ENCODE peak calls at places on chromosomes 4 and X, in six cellular contexts. T is fibroblast of lung, H is AG04450, R is neural progenitor cell, X is suprapubic skin, Z is ovary. B is an unnamed sample.

GRCh38 chr4:55381502-55381901 is 14.3 kb upstream of the TMEM165 start:
- DNase-seq in T (no peak), R (no peak), X (no peak), Z (no peak), H (no peak), B (no peak)

GRCh38 chr4:38145033-38145673 is 185.0 kb downstream of the PTTG2 start:
- DNase-seq in Z (no peak), H (no peak), X (peak), R (no peak), T (no peak), B (no peak)

GRCh38 chr4:109701566-109702399 is 1.5 kb downstream of the CASP6 start:
- DNase-seq in Z (no peak), R (peak), T (no peak), X (no peak), H (no peak), B (peak)

GRCh38 chr4:127734976-127735375 is 4.8 kb downstream of the SLC25A31 start:
- DNase-seq in T (no peak), R (no peak), H (no peak), Z (no peak), X (no peak), B (no peak)

GRCh38 chrX:134484039-134484438 is 24.1 kb downstream of the HPRT1 start:
- DNase-seq in X (no peak), R (peak), H (no peak), T (peak), Z (no peak), B (peak)

GRCh38 chr4:101621120-101621519 is 169.4 kb upstream of the BANK1 start:
- DNase-seq in Z (no peak), R (no peak), T (peak), X (no peak), H (no peak), B (no peak)

GRCh38 chrX:69229436-69229835 is 64.2 kb upstream of the PJA1 start:
- DNase-seq in H (peak), T (peak), Z (no peak), R (no peak), X (no peak), B (no peak)

GRCh38 chr4:52052475-52052780 is 1.3 kb downstream of the SPATA18 start:
- DNase-seq in H (no peak), R (no peak), Z (no peak), X (no peak), T (peak), B (peak)

GRCh38 chrX:43882294-43882681 is at the start of gene MAOB:
- DNase-seq in Z (peak), X (no peak), H (no peak), R (peak), T (peak), B (peak)

GRCh38 chrX:103685396-103685795 is 1.1 kb downstream of the MORF4L2 start:
- DNase-seq in H (no peak), X (no peak), T (no peak), R (no peak), Z (no peak), B (no peak)

GRCh38 chr4:40648141-40648540 is 18.5 kb upstream of the RBM47 start:
- DNase-seq in Z (no peak), H (no peak), T (no peak), X (no peak), R (no peak), B (no peak)

GRCh38 chr4:87465739-87466366 is 43.5 kb downstream of the NUDT9 start:
- DNase-seq in X (no peak), H (peak), Z (no peak), T (peak), R (peak), B (peak)

GRCh38 chr4:6200922-6201362 is 593 bp upstream of the JAKMIP1 start:
- DNase-seq in H (no peak), Z (no peak), X (no peak), R (no peak), T (no peak), B (no peak)

GRCh38 chr4:11931266-11931665 is 502.6 kb upstream of the HS3ST1 start:
- DNase-seq in R (no peak), T (no peak), Z (no peak), X (no peak), H (no peak), B (no peak)

GRCh38 chrX:48938721-48939416 is 18.5 kb downstream of the OTUD5 start:
- DNase-seq in X (no peak), Z (no peak), T (no peak), H (no peak), R (no peak), B (no peak)

GRCh38 chrX:97616883-97617510 is 733.3 kb downstream of the RPA4 start:
- DNase-seq in Z (no peak), T (peak), X (no peak), R (no peak), H (peak), B (no peak)

GRCh38 chr4:67575232-67575888 is 16.8 kb downstream of the STAP1 start:
- DNase-seq in H (no peak), R (no peak), X (no peak), Z (no peak), T (no peak), B (peak)

GRCh38 chr4:111671756-111672155 is 473.5 kb upstream of the FAM241A start:
- DNase-seq in R (no peak), Z (no peak), T (no peak), H (no peak), X (no peak), B (no peak)

GRCh38 chr4:145773581-145774234 is 93.8 kb downstream of the C4orf51 start:
- DNase-seq in H (no peak), T (peak), X (no peak), Z (no peak), R (no peak), B (no peak)

GRCh38 chr4:17805580-17805979 is 5.0 kb downstream of the DCAF16 start:
- DNase-seq in X (no peak), R (no peak), Z (no peak), H (no peak), T (no peak), B (no peak)

GRCh38 chr4:159669094-159669493 is 566.2 kb downstream of the RAPGEF2 start:
- DNase-seq in Z (no peak), T (no peak), X (no peak), R (no peak), H (no peak), B (no peak)

DNA sequence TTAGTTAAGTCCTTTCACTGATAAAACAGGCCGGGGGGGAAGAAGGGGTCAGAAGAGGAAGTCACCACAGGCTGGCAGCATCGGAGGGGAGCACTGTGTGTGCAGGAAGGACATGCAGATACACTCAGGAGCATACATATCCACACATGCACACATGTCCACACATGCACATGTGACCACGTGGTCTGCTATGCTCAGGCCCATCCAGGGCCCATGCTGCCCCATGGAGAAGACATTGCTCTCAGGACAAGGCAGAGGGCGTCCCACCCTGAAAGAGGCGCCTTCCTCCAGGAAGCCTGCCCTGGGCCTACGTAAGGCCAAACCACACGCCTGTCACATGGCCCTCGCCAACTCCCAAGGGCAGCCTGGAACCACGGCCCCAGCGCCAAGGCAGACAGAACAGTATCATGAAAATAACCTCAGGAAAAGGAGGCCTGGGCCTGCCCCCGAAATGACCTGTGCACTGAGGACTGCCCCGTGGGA is 15.8 kb downstream of the WDR1 start:
- DNase-seq in R (no peak), H (no peak), Z (no peak), X (peak), T (no peak), B (no peak)
- H3K4me3 ChIP-seq in R (no peak), H (no peak), Z (no peak), X (no peak), T (no peak), B (no peak)

DNA sequence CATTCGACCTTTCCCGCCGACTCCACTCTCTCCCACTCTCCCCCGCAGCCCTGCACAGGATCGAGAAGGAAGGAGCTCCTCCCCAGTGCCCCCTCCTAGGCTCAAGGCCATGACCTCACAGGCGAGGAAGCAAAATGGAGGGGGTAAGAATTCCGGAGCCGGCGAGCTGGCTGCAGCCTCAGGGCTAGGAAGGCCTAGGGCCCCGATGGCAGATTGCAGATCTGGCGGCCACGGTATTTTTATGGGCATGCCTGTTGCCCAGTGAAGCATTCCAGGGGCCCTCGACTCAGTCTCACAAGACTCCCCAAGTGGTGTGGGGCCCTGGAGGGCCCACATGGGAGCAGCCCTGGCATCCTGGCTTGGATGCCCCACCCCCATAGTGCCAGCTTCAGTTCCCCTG is 942 bp upstream of the L1CAM start:
- DNase-seq in Z (no peak), X (no peak), H (no peak), T (no peak), R (no peak), B (no peak)
- H3K4me3 ChIP-seq in Z (no peak), X (no peak), H (no peak), T (no peak), R (no peak), B (peak)

DNA sequence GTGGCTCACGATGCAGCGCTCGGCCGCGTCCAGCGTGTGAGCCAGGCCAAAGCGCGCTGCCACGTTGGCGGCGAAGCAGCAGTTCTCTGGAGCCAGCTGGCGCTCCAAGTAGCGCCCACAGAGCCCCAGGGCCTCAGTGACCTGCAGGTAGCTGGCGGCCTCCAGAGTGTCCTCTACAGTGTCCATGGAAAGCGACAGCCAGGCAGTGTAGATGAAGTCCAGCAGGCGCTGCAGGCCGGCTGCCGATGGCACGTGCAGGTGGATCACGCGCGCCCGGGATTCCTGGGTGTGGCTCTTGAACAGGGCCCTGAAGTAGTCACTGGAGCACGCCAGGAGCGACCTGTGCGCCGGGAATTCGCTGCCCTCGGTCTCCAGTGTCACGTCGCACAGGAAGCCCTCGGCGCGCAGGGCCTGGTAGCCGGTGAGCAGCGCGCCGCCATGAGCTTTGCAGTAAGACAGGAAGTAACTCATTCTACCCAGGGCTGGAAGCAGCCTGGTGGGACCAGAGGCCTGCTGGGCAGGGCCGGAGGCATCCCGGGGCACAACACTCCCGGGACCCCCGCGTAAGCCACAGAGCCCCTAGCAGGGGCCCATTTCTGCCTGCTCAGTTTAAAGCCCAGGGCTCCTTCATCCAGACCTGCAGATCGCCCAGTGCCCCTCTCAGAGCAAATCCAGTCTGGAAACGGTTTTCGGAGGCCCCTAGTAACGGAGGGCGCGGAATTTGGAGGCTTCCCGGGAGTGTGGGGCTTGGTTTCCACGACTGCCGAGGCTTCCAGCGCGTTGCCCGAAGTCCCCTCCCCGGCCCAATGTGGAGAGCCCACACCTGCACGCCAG is 595 bp downstream of the KLHL34 start:
- DNase-seq in T (no peak), X (no peak), H (no peak), R (no peak), Z (no peak), B (peak)
- H3K4me3 ChIP-seq in T (no peak), X (peak), H (no peak), R (no peak), Z (no peak), B (no peak)

GRCh38 chr4:971670-972500 is 1.5 kb downstream of the DGKQ start:
- DNase-seq in T (no peak), Z (no peak), X (no peak), H (no peak), R (no peak), B (no peak)
- H3K4me3 ChIP-seq in T (peak), Z (peak), X (peak), H (peak), R (peak), B (peak)

B was measured in H7.